ENCODE peak calls at places on chromosomes 11 and 22, in five cellular contexts. R is right lobe of liver, A is HFF-Myc, D is tibial artery, P is nephron progenitor cell. H is an unnamed sample.
A peak's percentile ranks its signal among the peaks of the same experiment; 100 is the strongest.

GRCh38 chr22:28801845-28802594 is 1.7 kb upstream of the XBP1 start:
- DNase-seq in R (peak; percentile 83), A (no peak), D (peak; percentile 31), P (no peak), H (no peak)

GRCh38 chr11:125990244-125990643 is 44.4 kb downstream of the VSIG10L2 start:
- DNase-seq in R (no peak), A (no peak), D (peak; percentile 71), P (no peak), H (peak; percentile 16)

GRCh38 chr11:39641749-39642148 is 1817.7 kb downstream of the LRRC4C start:
- DNase-seq in R (no peak), A (no peak), D (no peak), P (no peak), H (no peak)

GRCh38 chr22:44698531-44699421 is 3.2 kb upstream of the PRR5 start:
- DNase-seq in R (no peak), A (peak; percentile 73), D (no peak), P (peak; percentile 46), H (peak; percentile 79)

GRCh38 chr11:108788565-108789199 is 123.8 kb downstream of the DDX10 start:
- DNase-seq in R (no peak), A (peak; percentile 14), D (no peak), P (no peak), H (peak; percentile 23)

GRCh38 chr11:16902182-16902581 is 112.0 kb downstream of the PLEKHA7 start:
- DNase-seq in R (no peak), A (no peak), D (no peak), P (no peak), H (no peak)

GRCh38 chr11:3802016-3802790 is 4.8 kb upstream of the NUP98 start:
- DNase-seq in R (no peak), A (no peak), D (no peak), P (no peak), H (no peak)

GRCh38 chr11:74820763-74821162 is 72.1 kb downstream of the RNF169 start:
- DNase-seq in R (no peak), A (peak; percentile 72), D (no peak), P (no peak), H (peak; percentile 73)

H was measured in AG08396.